ENCODE peak calls at places on chromosomes 7 and 10, in six cellular contexts. F, C, N, J, B and E are unnamed samples. For H3K4me1, the result is how much of the 10 kb centered on the place peaks cover.

GRCh38 chr7:67438913-67439312 is 442.3 kb downstream of the TYW1 start:
- DNase-seq in J (no peak), N (no peak), C (no peak), F (no peak), B (no peak), E (no peak)

GRCh38 chr10:60188548-60188947 is 201.1 kb downstream of the ANK3 start:
- DNase-seq in N (no peak), J (no peak), B (no peak), F (no peak), C (no peak), E (no peak)

GRCh38 chr7:139823855-139824670 is 5.0 kb upstream of the TBXAS1 start:
- DNase-seq in C (no peak), F (no peak), J (no peak), B (no peak), N (no peak), E (no peak)

GRCh38 chr10:118983263-118983662 is 46.3 kb upstream of the NANOS1 start:
- DNase-seq in C (no peak), B (no peak), F (no peak), N (no peak), J (no peak), E (no peak)

GRCh38 chr7:138886501-138886917 is 88.5 kb upstream of the ATP6V0A4 start:
- DNase-seq in C (no peak), F (peak), N (no peak), J (no peak), B (peak), E (peak)

GRCh38 chr7:108225531-108226181 is 95.5 kb upstream of the LAMB4 start:
- DNase-seq in C (no peak), B (no peak), N (no peak), J (no peak), F (no peak), E (no peak)

GRCh38 chr10:29685506-29685905 is 50.7 kb upstream of the SVIL start:
- DNase-seq in J (no peak), F (no peak), B (no peak), C (no peak), N (no peak), E (no peak)

GRCh38 chr7:73719806-73720169 is 319 bp upstream of the STX1A start:
- DNase-seq in C (no peak), N (no peak), J (no peak), F (no peak), B (no peak), E (peak)

GRCh38 chr10:17744395-17744841 is 7.6 kb upstream of the TMEM236 start:
- DNase-seq in J (no peak), F (no peak), N (no peak), C (no peak), B (no peak), E (no peak)

GRCh38 chr10:115129752-115130151 is 36.6 kb downstream of the ATRNL1 start:
- DNase-seq in C (no peak), N (no peak), J (no peak), B (no peak), F (peak), E (no peak)

GRCh38 chr10:99527526-99528255 is 5.1 kb upstream of the NKX2-3 start:
- DNase-seq in C (no peak), B (no peak), J (no peak), F (no peak), N (no peak), E (no peak)

GRCh38 chr7:125020801-125021200 is 91.2 kb upstream of the POT1 start:
- DNase-seq in F (no peak), J (no peak), B (no peak), C (no peak), N (no peak), E (no peak)

GRCh38 chr10:5555881-5556280 is 31.1 kb downstream of the CALML3 start:
- DNase-seq in B (no peak), F (no peak), C (peak), J (no peak), N (peak), E (no peak)

GRCh38 chr7:157664034-157664433 is 327.2 kb downstream of the DNAJB6 start:
- DNase-seq in B (no peak), N (peak), C (no peak), J (no peak), F (no peak), E (no peak)
- H3K4me1 ChIP-seq in B (under half), N (under half), C (under half), J (under half), F (under half), E (under half)

DNA sequence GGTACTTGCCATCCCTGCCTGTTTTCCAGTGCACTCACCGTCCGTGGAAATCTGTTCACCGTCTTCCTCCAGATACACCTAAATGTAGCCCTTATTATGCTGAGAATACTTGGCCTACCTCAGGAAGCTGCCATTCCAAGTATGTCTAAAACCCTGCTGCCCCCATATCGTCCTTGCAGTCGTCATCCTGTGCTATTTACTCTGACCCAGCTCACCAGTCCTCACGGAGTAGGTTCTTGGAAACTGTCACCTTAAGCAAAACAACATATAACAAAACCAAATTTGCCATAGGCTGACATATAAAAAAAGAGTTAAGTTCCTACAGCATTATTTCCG is 880 bp upstream of the PIP4K2A start:
- DNase-seq in C (no peak), J (no peak), B (no peak), N (no peak), F (no peak), E (no peak)
- H3K4me3 ChIP-seq in C (no peak), J (peak), B (peak), N (no peak), F (no peak), E (no peak)

GRCh38 chr7:88315532-88315931 is 8.8 kb upstream of the STEAP4 start:
- DNase-seq in N (no peak), B (no peak), C (no peak), J (no peak), F (no peak), E (no peak)
- H3K4me1 ChIP-seq in N (under half), B (under half), C (under half), J (half or more), F (under half), E (under half)

GRCh38 chr10:93997546-93997945 is 3.8 kb downstream of the PLCE1 start:
- DNase-seq in B (no peak), C (no peak), J (no peak), N (no peak), F (no peak), E (no peak)

GRCh38 chr10:93993782-93994668 is at the start of gene PLCE1:
- DNase-seq in C (peak), N (peak), J (peak), F (peak), B (peak), E (peak)

GRCh38 chr10:93995182-93995581 is 1.5 kb downstream of the PLCE1 start:
- DNase-seq in B (no peak), N (no peak), J (no peak), C (no peak), F (no peak), E (no peak)

GRCh38 chr10:93993414-93993781 is 333 bp upstream of the PLCE1 start:
- DNase-seq in F (no peak), N (no peak), C (no peak), B (no peak), J (no peak), E (no peak)

DNA sequence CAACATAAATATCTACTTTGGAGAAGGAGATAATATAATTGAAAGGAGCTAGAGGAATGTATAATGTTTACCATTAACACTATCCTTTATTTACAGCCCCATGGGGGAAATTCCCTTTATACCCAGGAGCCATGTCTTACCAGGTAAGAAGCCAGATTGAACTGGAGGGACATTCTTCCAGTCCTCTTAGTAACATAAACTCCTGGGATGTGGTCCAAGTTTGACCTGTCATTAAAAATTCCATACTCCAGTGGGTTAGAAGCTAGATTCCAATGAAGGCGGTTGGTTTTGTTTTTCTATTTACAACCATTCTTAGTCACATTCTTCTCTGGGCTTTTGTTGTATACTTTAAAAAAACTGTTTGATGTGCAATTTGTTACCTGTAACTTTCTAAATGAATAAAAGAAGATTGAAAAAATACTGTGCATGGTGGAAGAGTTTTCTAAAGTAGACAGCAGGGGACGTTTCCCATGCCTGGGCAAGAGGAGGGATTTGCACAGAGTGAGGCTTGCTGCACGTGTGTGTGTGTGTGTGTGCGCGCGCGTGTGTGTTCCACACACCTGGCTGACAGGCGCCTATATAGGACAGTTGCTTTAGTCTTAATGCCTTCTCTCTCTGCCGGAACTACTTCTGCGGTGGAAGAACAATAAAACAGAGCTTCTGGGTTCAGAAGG is 2.0 kb downstream of the PLCE1 start:
- DNase-seq in C (no peak), J (no peak), F (no peak), N (no peak), B (no peak), E (no peak)
- H3K4me3 ChIP-seq in C (no peak), J (no peak), F (peak), N (no peak), B (peak), E (no peak)

DNA sequence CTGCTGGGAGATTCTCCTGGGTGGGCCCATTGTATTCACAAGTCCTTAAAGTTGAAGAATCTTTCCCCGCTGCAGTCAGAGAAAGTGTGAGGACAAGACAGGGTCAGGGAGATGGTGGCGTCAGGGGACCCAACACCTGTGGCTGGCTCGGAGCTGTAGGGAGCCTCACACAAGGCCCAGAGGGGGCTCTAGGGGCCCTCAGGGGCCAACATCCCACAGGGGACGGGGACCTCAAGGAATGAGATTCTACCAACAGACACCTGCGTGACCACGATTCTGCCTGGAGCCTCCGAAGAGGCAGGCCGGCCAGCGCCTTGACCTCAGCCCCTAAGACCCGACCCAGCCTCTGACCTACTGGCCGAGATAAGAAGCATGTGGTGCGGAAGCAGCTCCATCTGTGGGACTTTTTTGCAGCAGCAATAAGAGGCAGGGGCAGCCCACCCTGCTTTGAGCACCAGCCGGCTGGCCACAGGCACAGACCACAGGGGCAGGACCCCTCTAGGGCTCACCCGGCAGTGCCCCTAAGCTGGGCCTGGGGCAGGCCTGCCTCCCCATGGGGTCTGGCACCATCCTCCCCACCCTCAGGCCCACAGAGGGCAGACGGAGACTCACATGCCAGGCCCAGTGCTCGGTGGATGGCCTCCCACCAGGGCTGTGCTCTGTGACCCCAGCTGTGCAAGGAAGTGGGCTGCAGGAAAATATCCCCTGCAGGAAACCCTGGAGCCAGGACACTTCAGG is 13.2 kb downstream of the RASGEF1A start:
- DNase-seq in B (peak), J (peak), C (peak), N (no peak), F (no peak), E (no peak)
- H3K4me1 ChIP-seq in B (under half), J (under half), C (under half), N (under half), F (under half), E (under half)

GRCh38 chr10:8035641-8036520 is 18.6 kb upstream of the GATA3 start:
- DNase-seq in F (no peak), J (no peak), B (no peak), N (no peak), C (no peak), E (no peak)

GRCh38 chr10:8033812-8034665 is 20.4 kb upstream of the GATA3 start:
- DNase-seq in C (no peak), B (no peak), J (no peak), F (no peak), N (peak), E (no peak)

GRCh38 chr10:8036521-8037198 is 17.8 kb upstream of the GATA3 start:
- DNase-seq in N (no peak), B (no peak), C (no peak), J (no peak), F (no peak), E (no peak)

GRCh38 chr10:8037199-8037801 is 17.2 kb upstream of the GATA3 start:
- DNase-seq in N (no peak), J (no peak), F (no peak), B (no peak), C (no peak), E (no peak)

DNA sequence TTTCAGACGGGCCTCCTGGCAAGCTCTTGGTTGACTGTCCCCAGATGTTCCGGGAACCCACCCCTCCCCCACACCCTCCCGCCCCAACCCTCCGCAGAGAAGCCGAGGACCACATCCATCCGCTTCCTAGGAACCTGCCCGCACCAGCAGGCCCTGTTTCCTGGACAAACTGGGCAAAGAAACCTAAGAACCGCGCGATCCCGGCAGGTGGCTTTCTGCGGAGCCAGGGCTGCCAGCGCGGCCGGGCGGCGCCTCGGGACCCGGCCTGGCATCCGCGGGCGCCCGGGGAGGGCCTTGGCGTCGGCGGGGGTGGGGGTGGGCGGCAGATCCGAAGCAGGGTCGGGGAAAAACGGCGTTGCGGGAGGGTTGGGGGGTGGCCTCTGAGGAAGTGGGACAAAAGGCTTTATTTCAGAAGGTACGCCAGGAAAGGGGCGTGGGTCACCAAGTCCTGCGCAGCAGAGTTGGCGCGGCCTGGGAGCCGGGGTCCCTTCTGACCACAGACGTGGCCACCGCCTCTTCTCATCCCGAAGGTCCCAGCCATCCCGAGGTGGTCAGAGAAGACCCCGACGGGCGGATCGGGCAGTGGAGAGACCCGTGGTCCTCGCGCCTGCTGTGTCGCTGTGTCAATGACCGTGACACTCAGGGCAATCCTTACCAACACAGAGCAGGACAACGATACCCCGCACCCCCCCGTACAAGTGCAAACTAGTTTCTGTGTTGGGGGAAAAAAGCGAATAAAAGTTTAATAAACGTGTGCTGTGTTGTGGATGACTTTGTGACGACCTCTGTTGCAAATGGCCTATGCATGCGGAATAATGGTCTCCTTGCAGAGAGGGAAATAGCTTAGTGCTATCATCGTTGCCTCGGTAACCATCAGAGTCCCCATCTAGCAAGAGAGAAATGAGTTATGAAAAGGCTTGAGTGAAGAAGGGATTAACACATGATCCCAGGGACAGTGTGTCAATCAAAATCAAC is 19.5 kb upstream of the GATA3 start:
- DNase-seq in C (no peak), F (no peak), J (no peak), B (no peak), N (no peak), E (no peak)
- H3K4me3 ChIP-seq in C (no peak), F (peak), J (peak), B (no peak), N (peak), E (no peak)

GRCh38 chr10:110861476-110861875 is 10.3 kb upstream of the PDCD4 start:
- DNase-seq in F (no peak), C (no peak), N (no peak), B (no peak), J (no peak), E (no peak)

GRCh38 chr10:110861930-110862677 is 9.6 kb upstream of the PDCD4 start:
- DNase-seq in B (no peak), J (no peak), F (no peak), C (no peak), N (no peak), E (no peak)

GRCh38 chr10:110859206-110859946 is 12.4 kb upstream of the PDCD4 start:
- DNase-seq in C (no peak), N (peak), B (no peak), F (no peak), J (no peak), E (no peak)

GRCh38 chr10:110859947-110860376 is 11.8 kb upstream of the PDCD4 start:
- DNase-seq in N (peak), B (no peak), F (no peak), C (no peak), J (no peak), E (no peak)

GRCh38 chr10:110860576-110861241 is 11.0 kb upstream of the PDCD4 start:
- DNase-seq in B (no peak), C (no peak), N (peak), J (no peak), F (no peak), E (peak)
- H3K4me1 ChIP-seq in B (under half), C (under half), N (under half), J (under half), F (under half), E (half or more)